ENCODE peak calls at places on chromosome 1, in seven cellular contexts. One of them, this sample, is unnamed. For H3K9me3, the result is how much of the 10 kb centered on the place peaks cover.

GRCh38 chr1:41672173-41672572 is 187.7 kb upstream of the EDN2 start:
- DNase-seq in tibial nerve: no peak
- DNase-seq in adrenal gland: no peak
- DNase-seq in left ventricle myocardium inferior: no peak
- DNase-seq in upper lobe of left lung: peak
- DNase-seq in body of pancreas: no peak
- DNase-seq in transverse colon: no peak
- DNase-seq in this sample: no peak

GRCh38 chr1:17113973-17114372 is 5.3 kb downstream of the PADI2 start:
- DNase-seq in tibial nerve: no peak
- DNase-seq in adrenal gland: peak
- DNase-seq in left ventricle myocardium inferior: peak
- DNase-seq in upper lobe of left lung: no peak
- DNase-seq in body of pancreas: no peak
- DNase-seq in transverse colon: no peak
- DNase-seq in this sample: no peak

GRCh38 chr1:42730002-42730401 is 10.0 kb downstream of the CLDN19 start:
- DNase-seq in tibial nerve: no peak
- DNase-seq in adrenal gland: no peak
- DNase-seq in left ventricle myocardium inferior: no peak
- DNase-seq in upper lobe of left lung: no peak
- DNase-seq in body of pancreas: no peak
- DNase-seq in transverse colon: no peak
- DNase-seq in this sample: no peak

GRCh38 chr1:183090386-183091006 is 67.3 kb downstream of the LAMC1 start:
- DNase-seq in tibial nerve: peak
- DNase-seq in adrenal gland: no peak
- DNase-seq in left ventricle myocardium inferior: peak
- DNase-seq in upper lobe of left lung: peak
- DNase-seq in body of pancreas: peak
- DNase-seq in transverse colon: peak
- DNase-seq in this sample: no peak

GRCh38 chr1:42845866-42846256 is 552 bp upstream of the ZNF691 start:
- DNase-seq in tibial nerve: no peak
- DNase-seq in adrenal gland: no peak
- DNase-seq in left ventricle myocardium inferior: no peak
- DNase-seq in upper lobe of left lung: no peak
- DNase-seq in body of pancreas: no peak
- DNase-seq in transverse colon: no peak
- DNase-seq in this sample: peak

GRCh38 chr1:145846191-145846590 is 761 bp downstream of the NUDT17 start:
- DNase-seq in tibial nerve: no peak
- DNase-seq in adrenal gland: no peak
- DNase-seq in left ventricle myocardium inferior: no peak
- DNase-seq in upper lobe of left lung: no peak
- DNase-seq in body of pancreas: no peak
- DNase-seq in transverse colon: no peak
- DNase-seq in this sample: peak

GRCh38 chr1:47618830-47619229 is 181.0 kb downstream of the FOXD2 start:
- DNase-seq in tibial nerve: no peak
- DNase-seq in adrenal gland: no peak
- DNase-seq in left ventricle myocardium inferior: no peak
- DNase-seq in upper lobe of left lung: no peak
- DNase-seq in body of pancreas: no peak
- DNase-seq in transverse colon: no peak
- DNase-seq in this sample: no peak

GRCh38 chr1:166888710-166889109 is 12.6 kb upstream of the TADA1 start:
- DNase-seq in tibial nerve: no peak
- DNase-seq in adrenal gland: no peak
- DNase-seq in left ventricle myocardium inferior: no peak
- DNase-seq in upper lobe of left lung: no peak
- DNase-seq in body of pancreas: no peak
- DNase-seq in transverse colon: no peak
- DNase-seq in this sample: peak

GRCh38 chr1:198364471-198364870 is 176.0 kb downstream of the ATP6V1G3 start:
- DNase-seq in tibial nerve: no peak
- DNase-seq in adrenal gland: no peak
- DNase-seq in left ventricle myocardium inferior: no peak
- DNase-seq in upper lobe of left lung: no peak
- DNase-seq in body of pancreas: no peak
- DNase-seq in transverse colon: no peak
- DNase-seq in this sample: no peak

GRCh38 chr1:41695118-41695517 is 210.6 kb upstream of the EDN2 start:
- DNase-seq in tibial nerve: no peak
- DNase-seq in adrenal gland: peak
- DNase-seq in left ventricle myocardium inferior: peak
- DNase-seq in upper lobe of left lung: peak
- DNase-seq in body of pancreas: peak
- DNase-seq in transverse colon: peak
- DNase-seq in this sample: no peak

GRCh38 chr1:163090321-163090945 is 21.3 kb downstream of the RGS4 start:
- DNase-seq in tibial nerve: no peak
- DNase-seq in adrenal gland: no peak
- DNase-seq in left ventricle myocardium inferior: no peak
- DNase-seq in upper lobe of left lung: no peak
- DNase-seq in body of pancreas: no peak
- DNase-seq in transverse colon: no peak
- DNase-seq in this sample: no peak

GRCh38 chr1:205284420-205285144 is 37.0 kb downstream of the NUAK2 start:
- DNase-seq in tibial nerve: peak
- DNase-seq in adrenal gland: peak
- DNase-seq in left ventricle myocardium inferior: peak
- DNase-seq in upper lobe of left lung: peak
- DNase-seq in body of pancreas: peak
- DNase-seq in transverse colon: peak
- DNase-seq in this sample: peak

DNA sequence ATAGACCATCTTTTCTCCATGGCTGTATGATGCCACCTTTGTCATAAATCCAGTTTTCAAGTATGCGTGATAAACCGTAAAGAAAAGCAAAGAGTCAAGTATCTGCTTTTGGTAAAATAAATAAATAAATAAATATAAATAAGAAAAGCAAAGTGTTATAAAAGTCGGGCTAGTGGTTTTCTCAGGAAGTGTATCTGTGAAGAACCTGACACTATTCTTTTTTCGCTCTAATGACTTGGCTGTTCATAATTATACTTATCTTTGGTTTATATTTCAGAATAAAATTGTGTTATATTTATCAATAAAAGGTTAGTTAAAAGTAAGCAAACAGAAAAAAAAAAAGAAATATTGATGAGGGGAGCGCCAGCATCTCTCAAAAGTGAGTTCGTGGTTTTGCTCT is 594 bp upstream of the EXO5 start:
- DNase-seq in tibial nerve: no peak
- DNase-seq in adrenal gland: no peak
- DNase-seq in left ventricle myocardium inferior: no peak
- DNase-seq in upper lobe of left lung: no peak
- DNase-seq in body of pancreas: no peak
- DNase-seq in transverse colon: no peak
- DNase-seq in this sample: no peak
- H3K9me3 ChIP-seq in tibial nerve: under half
- H3K9me3 ChIP-seq in adrenal gland: under half
- H3K9me3 ChIP-seq in left ventricle myocardium inferior: under half
- H3K9me3 ChIP-seq in upper lobe of left lung: under half
- H3K9me3 ChIP-seq in body of pancreas: under half
- H3K9me3 ChIP-seq in transverse colon: under half
- H3K9me3 ChIP-seq in this sample: under half

GRCh38 chr1:24909388-24909898 is 20.6 kb downstream of the RUNX3 start:
- DNase-seq in tibial nerve: no peak
- DNase-seq in adrenal gland: peak
- DNase-seq in left ventricle myocardium inferior: peak
- DNase-seq in upper lobe of left lung: peak
- DNase-seq in body of pancreas: peak
- DNase-seq in transverse colon: peak
- DNase-seq in this sample: peak
- TF ChIP-seq CTCF in tibial nerve: peak
- TF ChIP-seq CTCF in adrenal gland: peak
- TF ChIP-seq CTCF in left ventricle myocardium inferior: peak
- TF ChIP-seq CTCF in upper lobe of left lung: peak
- TF ChIP-seq CTCF in body of pancreas: no peak
- TF ChIP-seq CTCF in transverse colon: peak
- TF ChIP-seq CTCF in this sample: peak

DNA sequence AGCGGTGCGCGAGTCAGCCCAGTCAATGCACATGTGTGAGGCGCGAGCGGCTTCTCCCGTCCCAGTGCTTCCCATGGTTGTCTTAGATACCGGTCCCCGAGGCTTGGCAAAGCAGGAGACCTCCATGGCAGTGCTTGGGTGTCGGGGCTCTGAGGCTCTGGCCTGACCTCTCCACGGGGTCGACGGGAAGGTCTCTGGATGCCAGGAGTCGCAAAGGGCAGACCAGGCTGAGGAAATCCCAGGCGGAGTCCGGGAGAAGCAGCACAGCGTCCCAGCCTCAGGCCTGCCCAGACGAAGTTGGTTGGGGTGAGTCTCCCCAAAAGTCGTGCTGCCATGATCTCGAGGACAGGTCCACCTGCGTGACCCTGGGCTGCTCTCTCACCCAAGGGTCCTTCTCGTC is 3881.6 kb downstream of the SRGAP2C start:
- DNase-seq in tibial nerve: no peak
- DNase-seq in adrenal gland: no peak
- DNase-seq in left ventricle myocardium inferior: no peak
- DNase-seq in upper lobe of left lung: no peak
- DNase-seq in body of pancreas: no peak
- DNase-seq in transverse colon: no peak
- DNase-seq in this sample: no peak
- H3K9me3 ChIP-seq in tibial nerve: under half
- H3K9me3 ChIP-seq in adrenal gland: under half
- H3K9me3 ChIP-seq in left ventricle myocardium inferior: half or more
- H3K9me3 ChIP-seq in upper lobe of left lung: under half
- H3K9me3 ChIP-seq in body of pancreas: under half
- H3K9me3 ChIP-seq in transverse colon: under half
- H3K9me3 ChIP-seq in this sample: under half

DNA sequence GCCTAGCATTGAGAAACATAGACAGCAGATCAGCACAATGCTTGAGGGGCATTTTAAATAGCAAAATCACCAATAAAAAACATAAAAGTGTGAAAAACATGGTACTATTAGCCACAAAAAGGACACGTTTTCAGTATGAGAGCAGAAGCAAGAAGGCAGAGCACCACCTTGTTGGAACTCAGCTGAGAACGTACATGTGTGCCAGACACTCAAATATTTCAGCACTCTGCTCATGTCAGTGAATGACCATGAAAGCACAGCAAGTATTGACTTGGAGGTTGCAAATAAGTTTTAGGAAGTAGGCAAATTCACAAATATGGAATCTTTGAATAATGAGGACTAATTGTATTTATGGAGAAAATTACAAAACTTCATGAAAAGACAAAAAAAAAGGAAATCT is 193.4 kb upstream of the PKN2 start:
- DNase-seq in tibial nerve: no peak
- DNase-seq in adrenal gland: no peak
- DNase-seq in left ventricle myocardium inferior: no peak
- DNase-seq in upper lobe of left lung: no peak
- DNase-seq in body of pancreas: no peak
- DNase-seq in transverse colon: no peak
- DNase-seq in this sample: no peak
- TF ChIP-seq CTCF in tibial nerve: no peak
- TF ChIP-seq CTCF in adrenal gland: no peak
- TF ChIP-seq CTCF in left ventricle myocardium inferior: no peak
- TF ChIP-seq CTCF in upper lobe of left lung: no peak
- TF ChIP-seq CTCF in body of pancreas: no peak
- TF ChIP-seq CTCF in transverse colon: no peak
- TF ChIP-seq CTCF in this sample: no peak

DNA sequence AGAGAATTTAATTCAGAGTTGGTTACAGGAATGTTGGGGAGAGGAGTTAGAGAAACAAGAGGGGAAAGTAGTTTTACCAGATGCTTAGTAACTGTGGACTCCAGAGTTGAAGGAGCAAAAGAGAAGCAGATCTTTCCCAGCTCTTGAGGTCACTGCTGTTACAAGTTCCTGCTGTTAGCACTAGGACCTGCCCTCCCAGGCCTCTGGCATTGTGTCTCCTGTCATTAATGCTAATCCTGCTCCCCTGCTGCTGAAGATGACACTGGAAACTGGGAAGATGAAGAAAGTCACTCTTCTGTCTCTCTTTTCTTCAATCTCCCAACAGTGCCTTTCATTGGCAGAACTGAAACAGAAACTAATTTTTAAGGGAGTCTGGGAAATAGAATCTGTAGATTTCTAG is 845.6 kb downstream of the ADGRL2 start:
- DNase-seq in tibial nerve: no peak
- DNase-seq in adrenal gland: no peak
- DNase-seq in left ventricle myocardium inferior: no peak
- DNase-seq in upper lobe of left lung: no peak
- DNase-seq in body of pancreas: no peak
- DNase-seq in transverse colon: no peak
- DNase-seq in this sample: peak
- H3K9me3 ChIP-seq in tibial nerve: under half
- H3K9me3 ChIP-seq in adrenal gland: under half
- H3K9me3 ChIP-seq in left ventricle myocardium inferior: under half
- H3K9me3 ChIP-seq in upper lobe of left lung: under half
- H3K9me3 ChIP-seq in body of pancreas: under half
- H3K9me3 ChIP-seq in transverse colon: under half
- H3K9me3 ChIP-seq in this sample: under half

GRCh38 chr1:246901874-246902273 is 29.9 kb downstream of the AHCTF1 start:
- DNase-seq in tibial nerve: no peak
- DNase-seq in adrenal gland: no peak
- DNase-seq in left ventricle myocardium inferior: no peak
- DNase-seq in upper lobe of left lung: no peak
- DNase-seq in body of pancreas: no peak
- DNase-seq in transverse colon: no peak
- DNase-seq in this sample: no peak

GRCh38 chr1:246906833-246907232 is 24.9 kb downstream of the AHCTF1 start:
- DNase-seq in tibial nerve: no peak
- DNase-seq in adrenal gland: no peak
- DNase-seq in left ventricle myocardium inferior: no peak
- DNase-seq in upper lobe of left lung: no peak
- DNase-seq in body of pancreas: no peak
- DNase-seq in transverse colon: no peak
- DNase-seq in this sample: no peak

GRCh38 chr1:246907472-246907871 is 24.3 kb downstream of the AHCTF1 start:
- DNase-seq in tibial nerve: no peak
- DNase-seq in adrenal gland: peak
- DNase-seq in left ventricle myocardium inferior: no peak
- DNase-seq in upper lobe of left lung: no peak
- DNase-seq in body of pancreas: no peak
- DNase-seq in transverse colon: peak
- DNase-seq in this sample: peak
- TF ChIP-seq CTCF in tibial nerve: peak
- TF ChIP-seq CTCF in adrenal gland: peak
- TF ChIP-seq CTCF in left ventricle myocardium inferior: peak
- TF ChIP-seq CTCF in upper lobe of left lung: peak
- TF ChIP-seq CTCF in body of pancreas: peak
- TF ChIP-seq CTCF in transverse colon: peak
- TF ChIP-seq CTCF in this sample: peak